ENCODE peak calls at places on chromosomes 6 and 20, in four cellular contexts. M is GM12891, A is K562, B is GM12878. O is an unnamed sample.
A peak's percentile ranks its signal among the peaks of the same experiment; 100 is the strongest.

GRCh38 chr6:5744497-5744896 is 262.2 kb downstream of the NRN1 start:
- DNase-seq in A (no peak), M (no peak), B (no peak), O (no peak)

GRCh38 chr6:16200231-16200941 is 38.0 kb upstream of the GMPR start:
- DNase-seq in B (no peak), A (no peak), M (no peak), O (no peak)

GRCh38 chr6:36853325-36853724 is 14.1 kb upstream of the CPNE5 start:
- DNase-seq in M (no peak), B (no peak), A (no peak), O (peak; percentile 93)

GRCh38 chr6:132259070-132259469 is 142.2 kb downstream of the MOXD1 start:
- DNase-seq in B (no peak), M (no peak), A (no peak), O (no peak)

GRCh38 chr6:131663578-131664165 is 26.6 kb downstream of the ENPP3 start:
- DNase-seq in B (no peak), M (no peak), A (no peak), O (no peak)

GRCh38 chr6:144284753-144285547 is at the start of gene UTRN:
- DNase-seq in B (no peak), M (peak; percentile 55), A (peak; percentile 47), O (peak; percentile 85)

GRCh38 chr6:151071295-151071694 is 168.5 kb upstream of the AKAP12 start:
- DNase-seq in B (no peak), M (no peak), A (no peak), O (no peak)

GRCh38 chr6:122568865-122569264 is 41.3 kb upstream of the PKIB start:
- DNase-seq in B (no peak), A (no peak), M (no peak), O (no peak)

GRCh38 chr20:56630506-56631317 is 1.6 kb downstream of the TFAP2C start:
- DNase-seq in B (no peak), A (no peak), M (peak; percentile 30), O (no peak)

GRCh38 chr6:72248621-72249020 is 362.3 kb downstream of the RIMS1 start:
- DNase-seq in B (no peak), A (no peak), M (no peak), O (no peak)

GRCh38 chr6:118102401-118102800 is 195.3 kb downstream of the SLC35F1 start:
- DNase-seq in A (no peak), M (no peak), B (no peak), O (no peak)

GRCh38 chr20:17931513-17931912 is 37.1 kb downstream of the SNX5 start:
- DNase-seq in A (no peak), B (no peak), M (no peak), O (no peak)

GRCh38 chr6:53771780-53772624 is 22.8 kb upstream of the LRRC1 start:
- DNase-seq in B (no peak), A (no peak), M (no peak), O (no peak)

GRCh38 chr6:138105880-138106664 is 1.1 kb downstream of the PERP start:
- DNase-seq in B (no peak), M (no peak), A (no peak), O (no peak)

GRCh38 chr20:64145458-64146300 is 18.6 kb upstream of the MYT1 start:
- DNase-seq in B (no peak), A (peak; percentile 65), M (no peak), O (no peak)

GRCh38 chr20:43977962-43978361 is 63.3 kb downstream of the TOX2 start:
- DNase-seq in A (no peak), B (no peak), M (no peak), O (no peak)

GRCh38 chr20:2353231-2353630 is 27.5 kb upstream of the TGM6 start:
- DNase-seq in A (no peak), B (no peak), M (no peak), O (no peak)

GRCh38 chr6:116465246-116465645 is 4.1 kb downstream of the CALHM6 start:
- DNase-seq in A (no peak), B (no peak), M (no peak), O (no peak)

DNA sequence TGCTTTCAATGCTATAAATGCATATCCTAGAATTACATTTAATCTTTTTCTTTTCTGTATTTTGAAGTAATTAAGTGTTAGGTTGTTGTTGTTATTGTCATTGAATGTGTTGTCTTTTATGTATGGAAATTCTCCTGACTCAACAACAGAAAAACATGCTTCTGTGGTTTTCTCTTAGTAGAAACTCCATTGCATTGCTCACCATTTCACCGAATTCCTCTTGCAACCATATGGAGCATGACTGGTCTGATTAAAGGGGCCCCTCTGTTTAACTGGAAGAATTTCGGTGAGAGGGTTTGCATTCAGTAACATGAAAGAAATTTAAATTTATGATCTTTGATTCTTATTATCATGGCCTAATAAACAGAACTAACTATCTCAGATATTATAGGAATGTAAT is 454.3 kb upstream of the JARID2 start:
- DNase-seq in A (no peak), B (no peak), M (no peak), O (no peak)
- TF ChIP-seq SPI1 in A (no peak), B (no peak), M (no peak), O (no peak)

DNA sequence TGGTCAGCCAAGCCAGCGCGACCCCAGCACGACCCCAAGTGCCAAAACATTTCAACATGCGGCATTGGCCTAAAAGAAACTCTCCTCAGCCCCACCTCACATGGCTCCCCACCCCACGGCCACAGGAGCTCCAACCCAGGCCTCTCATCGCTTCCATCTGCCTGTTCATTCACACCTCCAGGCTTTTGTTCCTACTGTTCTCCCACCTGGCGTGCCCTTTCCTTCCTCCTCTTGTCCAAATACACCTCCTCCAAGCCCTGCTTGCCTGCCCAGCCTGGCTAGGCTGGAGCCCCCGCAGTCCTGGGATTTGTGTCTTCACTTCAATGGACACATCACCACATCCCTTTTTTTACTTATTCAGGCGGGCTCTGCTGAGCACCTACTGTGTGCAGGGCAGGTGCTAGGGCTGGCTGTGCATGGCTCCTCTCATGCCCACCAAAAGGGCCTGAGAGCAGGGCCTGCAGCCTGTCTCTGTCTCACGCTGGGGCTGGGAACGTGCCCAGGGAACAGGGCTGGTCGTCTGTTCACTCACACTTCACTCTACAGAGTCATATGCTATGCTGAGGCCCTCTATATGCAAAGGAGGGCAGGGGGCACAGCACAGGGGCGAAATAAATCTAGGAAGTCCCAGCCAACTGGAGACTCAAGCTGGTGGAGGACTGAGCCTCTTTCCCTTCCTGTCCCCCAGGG is 61.2 kb downstream of the GRM4 start:
- DNase-seq in M (no peak), A (no peak), B (no peak), O (no peak)
- TF ChIP-seq SPI1 in M (no peak), A (no peak), B (no peak), O (no peak)

GRCh38 chr6:31070711-31071197 is 41.6 kb downstream of the C6orf15 start:
- DNase-seq in B (no peak), M (no peak), A (no peak), O (no peak)
- TF ChIP-seq SPI1 in B (no peak), M (no peak), A (no peak), O (no peak)

GRCh38 chr6:110549277-110549676 is 72.9 kb upstream of the SLC22A16 start:
- DNase-seq in A (peak; percentile 61), B (no peak), M (no peak), O (no peak)
- TF ChIP-seq SPI1 in A (no peak), B (no peak), M (no peak), O (no peak)

GRCh38 chr20:34538671-34539123 is 19.8 kb upstream of the MAP1LC3A start:
- DNase-seq in A (peak; percentile 84), M (peak; percentile 44), B (no peak), O (peak; percentile 59)

GRCh38 chr20:34539756-34540155 is 18.8 kb upstream of the MAP1LC3A start:
- DNase-seq in A (no peak), M (no peak), B (no peak), O (no peak)

GRCh38 chr20:34535301-34535840 is 19.1 kb downstream of the DYNLRB1 start:
- DNase-seq in M (no peak), B (no peak), A (no peak), O (no peak)

GRCh38 chr20:34536798-34537394 is 20.7 kb downstream of the DYNLRB1 start:
- DNase-seq in M (no peak), A (peak; percentile 44), B (no peak), O (no peak)

DNA sequence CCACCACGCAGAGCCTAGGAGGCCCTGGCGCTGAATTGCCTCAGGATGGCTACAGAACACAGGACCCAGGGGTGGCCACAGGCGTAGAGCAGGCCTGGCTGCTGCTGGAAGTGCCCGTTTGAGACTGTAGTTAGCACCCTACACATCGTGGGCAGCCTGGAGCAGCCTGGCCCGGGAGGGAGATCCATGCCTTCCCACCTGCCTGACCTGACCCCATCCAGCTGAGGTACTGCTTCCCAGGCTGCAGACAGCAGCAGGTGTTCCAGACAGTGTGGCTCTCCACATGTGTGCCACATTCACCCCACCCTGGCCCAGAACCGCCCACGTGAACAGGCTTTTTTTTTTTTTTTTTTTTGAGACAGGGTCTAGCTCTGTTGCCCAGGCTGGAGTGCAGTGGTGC is 20.9 kb upstream of the MAP1LC3A start:
- DNase-seq in M (no peak), A (no peak), B (no peak), O (no peak)
- TF ChIP-seq SPI1 in M (no peak), A (no peak), B (no peak), O (no peak)